ENCODE peak calls at places on chromosomes 12 and 14, in five cellular contexts. One of them, this sample, is unnamed.

GRCh38 chr14:95547626-95548327 is 12.9 kb downstream of the GLRX5 start:
- DNase-seq in pons: peak; percentile 59
- DNase-seq in HL-60: no peak
- DNase-seq in prostate gland: no peak
- DNase-seq in SK-MEL-5: peak; percentile 65
- DNase-seq in this sample: peak; percentile 83

GRCh38 chr12:24909667-24910066 is 39.2 kb downstream of the BCAT1 start:
- DNase-seq in HL-60: no peak
- DNase-seq in pons: no peak
- DNase-seq in SK-MEL-5: peak; percentile 36
- DNase-seq in prostate gland: no peak
- DNase-seq in this sample: peak; percentile 51

GRCh38 chr14:54191846-54192245 is 205.0 kb upstream of the CDKN3 start:
- DNase-seq in HL-60: no peak
- DNase-seq in pons: no peak
- DNase-seq in prostate gland: no peak
- DNase-seq in SK-MEL-5: no peak
- DNase-seq in this sample: no peak

GRCh38 chr12:131950182-131950913 is 606 bp downstream of the EP400 start:
- DNase-seq in prostate gland: no peak
- DNase-seq in SK-MEL-5: no peak
- DNase-seq in HL-60: peak; percentile 18
- DNase-seq in pons: no peak
- DNase-seq in this sample: no peak

GRCh38 chr12:57369202-57369601 is 61.6 kb downstream of the R3HDM2 start:
- DNase-seq in SK-MEL-5: no peak
- DNase-seq in pons: no peak
- DNase-seq in HL-60: no peak
- DNase-seq in prostate gland: no peak
- DNase-seq in this sample: no peak

GRCh38 chr12:47417146-47417545 is 288.7 kb downstream of the RPAP3 start:
- DNase-seq in pons: no peak
- DNase-seq in prostate gland: peak; percentile 27
- DNase-seq in SK-MEL-5: no peak
- DNase-seq in HL-60: no peak
- DNase-seq in this sample: no peak

GRCh38 chr12:23472329-23472971 is 477.0 kb downstream of the SOX5 start:
- DNase-seq in HL-60: no peak
- DNase-seq in prostate gland: no peak
- DNase-seq in pons: no peak
- DNase-seq in SK-MEL-5: no peak
- DNase-seq in this sample: no peak

GRCh38 chr12:31634620-31635019 is 24.9 kb upstream of the ETFBKMT start:
- DNase-seq in pons: no peak
- DNase-seq in SK-MEL-5: no peak
- DNase-seq in HL-60: no peak
- DNase-seq in prostate gland: no peak
- DNase-seq in this sample: no peak

GRCh38 chr14:84399296-84399910 is 1130.5 kb upstream of the FLRT2 start:
- DNase-seq in prostate gland: no peak
- DNase-seq in HL-60: no peak
- DNase-seq in SK-MEL-5: no peak
- DNase-seq in pons: no peak
- DNase-seq in this sample: no peak

GRCh38 chr12:15601210-15601800 is 187.9 kb downstream of the EPS8 start:
- DNase-seq in HL-60: no peak
- DNase-seq in SK-MEL-5: no peak
- DNase-seq in pons: no peak
- DNase-seq in prostate gland: no peak
- DNase-seq in this sample: no peak

GRCh38 chr14:66709292-66709691 is 201.3 kb downstream of the GPHN start:
- DNase-seq in pons: peak; percentile 69
- DNase-seq in prostate gland: no peak
- DNase-seq in SK-MEL-5: peak; percentile 51
- DNase-seq in HL-60: no peak
- DNase-seq in this sample: peak; percentile 44

GRCh38 chr14:75811136-75811839 is 150.2 kb downstream of the TTLL5 start:
- DNase-seq in SK-MEL-5: no peak
- DNase-seq in HL-60: no peak
- DNase-seq in prostate gland: no peak
- DNase-seq in pons: no peak
- DNase-seq in this sample: no peak

GRCh38 chr12:28537474-28537873 is 347.2 kb downstream of the CCDC91 start:
- DNase-seq in HL-60: no peak
- DNase-seq in pons: no peak
- DNase-seq in prostate gland: no peak
- DNase-seq in SK-MEL-5: no peak
- DNase-seq in this sample: no peak

GRCh38 chr12:54153586-54153985 is 35.2 kb downstream of the SMUG1 start:
- DNase-seq in SK-MEL-5: no peak
- DNase-seq in prostate gland: no peak
- DNase-seq in HL-60: no peak
- DNase-seq in pons: no peak
- DNase-seq in this sample: no peak

GRCh38 chr12:11650279-11650696 is 814 bp downstream of the ETV6 start:
- DNase-seq in SK-MEL-5: no peak
- DNase-seq in HL-60: no peak
- DNase-seq in pons: no peak
- DNase-seq in prostate gland: peak; percentile 19
- DNase-seq in this sample: no peak

GRCh38 chr12:104218935-104219334 is 3.4 kb downstream of the TXNRD1 start:
- DNase-seq in prostate gland: no peak
- DNase-seq in pons: no peak
- DNase-seq in HL-60: no peak
- DNase-seq in SK-MEL-5: no peak
- DNase-seq in this sample: no peak

GRCh38 chr14:38883127-38883526 is 219.9 kb downstream of the SEC23A start:
- DNase-seq in pons: no peak
- DNase-seq in SK-MEL-5: no peak
- DNase-seq in prostate gland: no peak
- DNase-seq in HL-60: no peak
- DNase-seq in this sample: no peak

GRCh38 chr12:51986834-51987233 is 19.9 kb upstream of the TAMALIN start:
- DNase-seq in pons: no peak
- DNase-seq in HL-60: no peak
- DNase-seq in prostate gland: no peak
- DNase-seq in SK-MEL-5: no peak
- DNase-seq in this sample: no peak

GRCh38 chr12:80186727-80187217 is 87.4 kb downstream of the OTOGL start:
- DNase-seq in SK-MEL-5: peak; percentile 88
- DNase-seq in prostate gland: peak; percentile 65
- DNase-seq in pons: peak; percentile 82
- DNase-seq in HL-60: peak; percentile 38
- DNase-seq in this sample: peak; percentile 86

GRCh38 chr12:52617403-52617785 is 965 bp downstream of the KRT73 start:
- DNase-seq in SK-MEL-5: no peak
- DNase-seq in HL-60: no peak
- DNase-seq in pons: no peak
- DNase-seq in prostate gland: no peak
- DNase-seq in this sample: no peak

GRCh38 chr12:64097346-64098105 is 124.6 kb downstream of the KICS2 start:
- DNase-seq in prostate gland: no peak
- DNase-seq in pons: no peak
- DNase-seq in SK-MEL-5: no peak
- DNase-seq in HL-60: no peak
- DNase-seq in this sample: no peak

GRCh38 chr14:67514203-67514607 is 18.9 kb upstream of the PLEKHH1 start:
- DNase-seq in prostate gland: peak; percentile 50
- DNase-seq in SK-MEL-5: no peak
- DNase-seq in pons: peak; percentile 23
- DNase-seq in HL-60: no peak
- DNase-seq in this sample: no peak

GRCh38 chr14:21917699-21918436 is 244.2 kb upstream of the OR4E1 start:
- DNase-seq in SK-MEL-5: peak; percentile 71
- DNase-seq in pons: peak; percentile 88
- DNase-seq in HL-60: peak; percentile 26
- DNase-seq in prostate gland: peak; percentile 31
- DNase-seq in this sample: peak; percentile 23

GRCh38 chr12:113929312-113929989 is 36.7 kb downstream of the RBM19 start:
- DNase-seq in pons: no peak
- DNase-seq in prostate gland: no peak
- DNase-seq in HL-60: no peak
- DNase-seq in SK-MEL-5: no peak
- DNase-seq in this sample: no peak

GRCh38 chr12:13799574-13799973 is 181.8 kb downstream of the GRIN2B start:
- DNase-seq in SK-MEL-5: no peak
- DNase-seq in prostate gland: no peak
- DNase-seq in pons: no peak
- DNase-seq in HL-60: no peak
- DNase-seq in this sample: no peak

GRCh38 chr12:58139894-58140293 is 198.5 kb downstream of the ATP23 start:
- DNase-seq in HL-60: no peak
- DNase-seq in SK-MEL-5: no peak
- DNase-seq in pons: no peak
- DNase-seq in prostate gland: no peak
- DNase-seq in this sample: no peak

GRCh38 chr12:69105101-69105613 is 134.2 kb upstream of the CPSF6 start:
- DNase-seq in HL-60: no peak
- DNase-seq in SK-MEL-5: no peak
- DNase-seq in prostate gland: no peak
- DNase-seq in pons: no peak
- DNase-seq in this sample: no peak

GRCh38 chr12:131018808-131019397 is 65.2 kb downstream of the ADGRD1 start:
- DNase-seq in pons: no peak
- DNase-seq in prostate gland: no peak
- DNase-seq in HL-60: no peak
- DNase-seq in SK-MEL-5: no peak
- DNase-seq in this sample: no peak

GRCh38 chr12:94172031-94172430 is 23.7 kb downstream of the PLXNC1 start:
- DNase-seq in pons: no peak
- DNase-seq in prostate gland: no peak
- DNase-seq in SK-MEL-5: peak; percentile 71
- DNase-seq in HL-60: peak; percentile 61
- DNase-seq in this sample: peak; percentile 81

GRCh38 chr12:50765325-50765911 is 1.5 kb downstream of the ATF1 start:
- DNase-seq in pons: peak; percentile 89
- DNase-seq in HL-60: peak; percentile 53
- DNase-seq in SK-MEL-5: peak; percentile 72
- DNase-seq in prostate gland: no peak
- DNase-seq in this sample: peak; percentile 38

GRCh38 chr14:100930270-100930669 is 26.7 kb upstream of the RTL1 start:
- DNase-seq in prostate gland: no peak
- DNase-seq in HL-60: no peak
- DNase-seq in pons: no peak
- DNase-seq in SK-MEL-5: no peak
- DNase-seq in this sample: no peak

GRCh38 chr12:58801986-58802385 is 118.3 kb downstream of the LRIG3 start:
- DNase-seq in SK-MEL-5: no peak
- DNase-seq in prostate gland: no peak
- DNase-seq in pons: no peak
- DNase-seq in HL-60: no peak
- DNase-seq in this sample: no peak

GRCh38 chr14:52026921-52027320 is 37.6 kb downstream of the RTRAF start:
- DNase-seq in pons: peak; percentile 94
- DNase-seq in HL-60: no peak
- DNase-seq in prostate gland: no peak
- DNase-seq in SK-MEL-5: no peak
- DNase-seq in this sample: no peak

GRCh38 chr12:78787576-78787975 is 77.0 kb upstream of the SYT1 start:
- DNase-seq in SK-MEL-5: no peak
- DNase-seq in HL-60: no peak
- DNase-seq in prostate gland: no peak
- DNase-seq in pons: no peak
- DNase-seq in this sample: no peak

GRCh38 chr12:79373896-79374499 is 316.8 kb downstream of the PAWR start:
- DNase-seq in SK-MEL-5: peak; percentile 62
- DNase-seq in pons: no peak
- DNase-seq in prostate gland: no peak
- DNase-seq in HL-60: no peak
- DNase-seq in this sample: peak; percentile 24

GRCh38 chr12:51851408-51852097 is 3.0 kb upstream of the FIGNL2 start:
- DNase-seq in SK-MEL-5: no peak
- DNase-seq in HL-60: peak; percentile 29
- DNase-seq in pons: no peak
- DNase-seq in prostate gland: no peak
- DNase-seq in this sample: no peak

GRCh38 chr12:105279460-105280056 is 43.6 kb upstream of the APPL2 start:
- DNase-seq in SK-MEL-5: peak; percentile 58
- DNase-seq in prostate gland: no peak
- DNase-seq in HL-60: peak; percentile 20
- DNase-seq in pons: peak; percentile 29
- DNase-seq in this sample: no peak